ENCODE peak calls at places on chromosomes 1 and 21, in five cellular contexts. P is heart right ventricle, O is upper lobe of right lung, A is AG04450, K is Peyer's patch. U is an unnamed sample.

GRCh38 chr21:45088116-45088515 is 13.7 kb downstream of the ADARB1 start:
- DNase-seq in P (no peak), O (no peak), A (no peak), K (no peak), U (no peak)

GRCh38 chr1:201295861-201296260 is 12.6 kb downstream of the PKP1 start:
- DNase-seq in P (no peak), O (no peak), A (no peak), K (no peak), U (no peak)

GRCh38 chr21:44918581-44919033 is 2.1 kb downstream of the ITGB2 start:
- DNase-seq in P (no peak), O (peak; percentile 62), A (no peak), K (no peak), U (no peak)

GRCh38 chr1:100539836-100540536 is 2.0 kb downstream of the GPR88 start:
- DNase-seq in P (peak; percentile 37), O (peak; percentile 67), A (no peak), K (no peak), U (no peak)

GRCh38 chr21:45255381-45256020 is 32.2 kb downstream of the POFUT2 start:
- DNase-seq in P (no peak), O (no peak), A (no peak), K (peak; percentile 53), U (no peak)

GRCh38 chr1:212607924-212608208 is 695 bp upstream of the ATF3 start:
- DNase-seq in P (peak; percentile 42), O (no peak), A (no peak), K (no peak), U (no peak)

GRCh38 chr1:105208581-105208980 is 1458.9 kb downstream of the AMY1C start:
- DNase-seq in P (no peak), O (no peak), A (no peak), K (no peak), U (no peak)

GRCh38 chr21:46518983-46519583 is 60.4 kb downstream of the DIP2A start:
- DNase-seq in P (no peak), O (no peak), A (no peak), K (no peak), U (no peak)

GRCh38 chr1:228314658-228315483 is 91.8 kb downstream of the TRIM11 start:
- DNase-seq in P (peak; percentile 32), O (peak; percentile 50), A (no peak), K (no peak), U (no peak)

GRCh38 chr1:192086643-192087042 is 71.6 kb upstream of the RGS18 start:
- DNase-seq in P (no peak), O (no peak), A (no peak), K (no peak), U (no peak)

GRCh38 chr1:25616932-25617625 is 488 bp downstream of the MAN1C1 start:
- DNase-seq in P (no peak), O (peak; percentile 68), A (no peak), K (no peak), U (peak; percentile 28)

GRCh38 chr1:94983343-94983742 is 56.4 kb upstream of the CNN3 start:
- DNase-seq in P (no peak), O (no peak), A (no peak), K (no peak), U (no peak)

GRCh38 chr1:9877962-9878361 is 32.1 kb downstream of the CTNNBIP1 start:
- DNase-seq in P (no peak), O (no peak), A (no peak), K (no peak), U (no peak)

GRCh38 chr1:108208724-108209404 is 8.7 kb upstream of the SLC25A24 start:
- DNase-seq in P (no peak), O (no peak), A (no peak), K (no peak), U (no peak)

GRCh38 chr1:9105336-9105867 is 23.5 kb downstream of the GPR157 start:
- DNase-seq in P (no peak), O (no peak), A (no peak), K (no peak), U (no peak)

GRCh38 chr21:39463308-39463707 is 11.5 kb downstream of the SH3BGR start:
- DNase-seq in P (no peak), O (no peak), A (no peak), K (no peak), U (no peak)

GRCh38 chr1:2226525-2227340 is 1.4 kb upstream of the SKI start:
- DNase-seq in P (no peak), O (peak; percentile 71), A (no peak), K (no peak), U (no peak)

GRCh38 chr1:236575523-236575922 is 28.8 kb downstream of the HEATR1 start:
- DNase-seq in P (no peak), O (no peak), A (no peak), K (no peak), U (no peak)

GRCh38 chr1:47469910-47470309 is 32.1 kb downstream of the FOXD2 start:
- DNase-seq in P (no peak), O (no peak), A (no peak), K (no peak), U (no peak)

GRCh38 chr1:47471163-47471562 is 33.3 kb downstream of the FOXD2 start:
- DNase-seq in P (peak; percentile 17), O (no peak), A (no peak), K (no peak), U (no peak)

GRCh38 chr1:47478090-47478489 is 40.2 kb downstream of the FOXD2 start:
- DNase-seq in P (no peak), O (peak; percentile 80), A (no peak), K (no peak), U (no peak)

GRCh38 chr1:47477595-47478080 is 39.8 kb downstream of the FOXD2 start:
- DNase-seq in P (no peak), O (no peak), A (no peak), K (no peak), U (no peak)

GRCh38 chr1:47474278-47475193 is 36.7 kb downstream of the FOXD2 start:
- DNase-seq in P (no peak), O (no peak), A (no peak), K (no peak), U (no peak)
- H3K27ac ChIP-seq in P (no peak overlapping the region), O (no peak overlapping the region), A (no peak overlapping the region), K (no peak overlapping the region), U (no peak overlapping the region)

GRCh38 chr1:29584362-29584761 is 348.0 kb downstream of the PTPRU start:
- DNase-seq in P (no peak), O (no peak), A (no peak), K (no peak), U (no peak)
- H3K27me3 ChIP-seq in P (peaks cover 13% of the 10 kb centered on the region), O (peaks cover 6% of the 10 kb centered on the region), A (no peaks in the 10 kb centered on the region), K (no peaks in the 10 kb centered on the region), U (peaks cover 5% of the 10 kb centered on the region)

GRCh38 chr1:13543927-13544556 is 30.2 kb upstream of the LRRC38 start:
- DNase-seq in P (peak; percentile 65), O (peak; percentile 66), A (no peak), K (no peak), U (no peak)
- TF ChIP-seq CTCF in P (peak; percentile 50), O (peak; percentile 58), A (no peak), K (no peak), U (no peak)

GRCh38 chr1:176480750-176481149 is 17.8 kb downstream of the PAPPA2 start:
- DNase-seq in P (no peak), O (no peak), A (no peak), K (no peak), U (no peak)
- H3K27ac ChIP-seq in P (no peak overlapping the region), O (no peak overlapping the region), A (no peak overlapping the region), K (no peak overlapping the region), U (no peak overlapping the region)